ENCODE peak calls at places on chromosomes 16 and 17, in six cellular contexts. One of them, this sample, is unnamed.

GRCh38 chr17:80105762-80106161 is 4.4 kb downstream of the GAA start:
- DNase-seq in dorsolateral prefrontal cortex: peak; percentile 48
- DNase-seq in cardiac fibroblast: peak; percentile 24
- DNase-seq in heart left ventricle: no peak
- DNase-seq in HL-60: no peak
- DNase-seq in body of pancreas: no peak
- DNase-seq in this sample: peak; percentile 70

GRCh38 chr17:81253358-81254131 is 14.4 kb downstream of the NDUFAF8 start:
- DNase-seq in cardiac fibroblast: peak; percentile 51
- DNase-seq in body of pancreas: peak; percentile 48
- DNase-seq in dorsolateral prefrontal cortex: peak; percentile 60
- DNase-seq in HL-60: peak; percentile 33
- DNase-seq in heart left ventricle: no peak
- DNase-seq in this sample: peak; percentile 55

GRCh38 chr16:17476414-17477259 is 5.9 kb upstream of the XYLT1 start:
- DNase-seq in cardiac fibroblast: peak; percentile 62
- DNase-seq in heart left ventricle: no peak
- DNase-seq in body of pancreas: peak; percentile 70
- DNase-seq in HL-60: peak; percentile 45
- DNase-seq in dorsolateral prefrontal cortex: peak; percentile 49
- DNase-seq in this sample: peak; percentile 70

GRCh38 chr17:54901230-54901847 is 687 bp downstream of the TOM1L1 start:
- DNase-seq in HL-60: no peak
- DNase-seq in body of pancreas: no peak
- DNase-seq in cardiac fibroblast: peak; percentile 48
- DNase-seq in heart left ventricle: no peak
- DNase-seq in dorsolateral prefrontal cortex: no peak
- DNase-seq in this sample: no peak

GRCh38 chr17:52157603-52158449 is 688 bp downstream of the CA10 start:
- DNase-seq in body of pancreas: no peak
- DNase-seq in dorsolateral prefrontal cortex: no peak
- DNase-seq in HL-60: no peak
- DNase-seq in cardiac fibroblast: no peak
- DNase-seq in heart left ventricle: no peak
- DNase-seq in this sample: no peak

GRCh38 chr16:4114257-4115208 is 1.7 kb downstream of the ADCY9 start:
- DNase-seq in heart left ventricle: peak; percentile 36
- DNase-seq in dorsolateral prefrontal cortex: peak; percentile 48
- DNase-seq in cardiac fibroblast: no peak
- DNase-seq in HL-60: no peak
- DNase-seq in body of pancreas: no peak
- DNase-seq in this sample: no peak

GRCh38 chr16:57578521-57579360 is 36.3 kb downstream of the ADGRG5 start:
- DNase-seq in body of pancreas: no peak
- DNase-seq in cardiac fibroblast: peak; percentile 5
- DNase-seq in HL-60: no peak
- DNase-seq in dorsolateral prefrontal cortex: no peak
- DNase-seq in heart left ventricle: no peak
- DNase-seq in this sample: no peak

GRCh38 chr16:57316390-57317017 is 32.0 kb upstream of the PLLP start:
- DNase-seq in dorsolateral prefrontal cortex: no peak
- DNase-seq in heart left ventricle: no peak
- DNase-seq in HL-60: no peak
- DNase-seq in cardiac fibroblast: peak; percentile 93
- DNase-seq in body of pancreas: no peak
- DNase-seq in this sample: peak; percentile 76

GRCh38 chr17:8056232-8056975 is 17.5 kb downstream of the ALOX15B start:
- DNase-seq in body of pancreas: no peak
- DNase-seq in dorsolateral prefrontal cortex: peak; percentile 39
- DNase-seq in heart left ventricle: no peak
- DNase-seq in cardiac fibroblast: peak; percentile 90
- DNase-seq in HL-60: peak; percentile 92
- DNase-seq in this sample: peak; percentile 96

GRCh38 chr17:62083651-62084050 is 18.6 kb upstream of the MED13 start:
- DNase-seq in HL-60: no peak
- DNase-seq in cardiac fibroblast: no peak
- DNase-seq in heart left ventricle: no peak
- DNase-seq in dorsolateral prefrontal cortex: no peak
- DNase-seq in body of pancreas: no peak
- DNase-seq in this sample: no peak

GRCh38 chr16:68064791-68065365 is 20.3 kb upstream of the NFATC3 start:
- DNase-seq in body of pancreas: peak; percentile 68
- DNase-seq in dorsolateral prefrontal cortex: peak; percentile 64
- DNase-seq in heart left ventricle: peak; percentile 75
- DNase-seq in cardiac fibroblast: peak; percentile 88
- DNase-seq in HL-60: peak; percentile 86
- DNase-seq in this sample: peak; percentile 85

GRCh38 chr16:1825864-1826690 is 548 bp downstream of the HAGH start:
- DNase-seq in cardiac fibroblast: peak; percentile 8
- DNase-seq in body of pancreas: peak; percentile 65
- DNase-seq in dorsolateral prefrontal cortex: peak; percentile 51
- DNase-seq in HL-60: peak; percentile 60
- DNase-seq in heart left ventricle: peak; percentile 54
- DNase-seq in this sample: no peak

GRCh38 chr17:37478187-37478586 is 11.5 kb upstream of the DUSP14 start:
- DNase-seq in body of pancreas: no peak
- DNase-seq in HL-60: no peak
- DNase-seq in heart left ventricle: peak; percentile 69
- DNase-seq in cardiac fibroblast: peak; percentile 85
- DNase-seq in dorsolateral prefrontal cortex: no peak
- DNase-seq in this sample: peak; percentile 90

GRCh38 chr17:62110923-62111484 is 45.9 kb upstream of the MED13 start:
- DNase-seq in body of pancreas: no peak
- DNase-seq in cardiac fibroblast: no peak
- DNase-seq in HL-60: no peak
- DNase-seq in heart left ventricle: no peak
- DNase-seq in dorsolateral prefrontal cortex: no peak
- DNase-seq in this sample: no peak

GRCh38 chr17:21674242-21674731 is 18.0 kb upstream of the KCNJ18 start:
- DNase-seq in dorsolateral prefrontal cortex: no peak
- DNase-seq in cardiac fibroblast: no peak
- DNase-seq in HL-60: no peak
- DNase-seq in heart left ventricle: no peak
- DNase-seq in body of pancreas: no peak
- DNase-seq in this sample: no peak

GRCh38 chr17:46944931-46945330 is 22.0 kb downstream of the GOSR2 start:
- DNase-seq in dorsolateral prefrontal cortex: no peak
- DNase-seq in cardiac fibroblast: no peak
- DNase-seq in HL-60: no peak
- DNase-seq in heart left ventricle: no peak
- DNase-seq in body of pancreas: no peak
- DNase-seq in this sample: no peak

DNA sequence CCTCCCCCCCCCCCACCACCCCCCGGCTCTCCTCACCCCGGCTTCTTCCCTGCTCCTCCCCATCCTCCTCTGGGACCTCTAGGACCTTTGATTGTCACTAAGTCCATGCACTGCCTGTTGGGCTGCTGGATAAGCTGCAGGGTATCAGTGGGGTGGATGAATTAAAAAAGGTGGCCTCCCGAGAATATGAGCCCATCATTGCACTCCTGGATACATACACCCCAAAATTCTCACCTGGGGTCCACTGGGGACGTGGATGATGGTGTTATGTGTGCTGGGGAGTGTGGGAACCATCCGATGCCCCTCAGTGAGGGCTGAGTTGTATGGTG is 88.8 kb downstream of the IRF8 start:
- DNase-seq in body of pancreas: no peak
- DNase-seq in cardiac fibroblast: peak; percentile 7
- DNase-seq in dorsolateral prefrontal cortex: no peak
- DNase-seq in HL-60: no peak
- DNase-seq in heart left ventricle: no peak
- DNase-seq in this sample: no peak
- TF ChIP-seq CTCF in body of pancreas: peak; percentile 2
- TF ChIP-seq CTCF in cardiac fibroblast: no peak
- TF ChIP-seq CTCF in dorsolateral prefrontal cortex: no peak
- TF ChIP-seq CTCF in HL-60: no peak
- TF ChIP-seq CTCF in heart left ventricle: no peak
- TF ChIP-seq CTCF in this sample: no peak

GRCh38 chr17:2090210-2090641 is 35.3 kb downstream of the HIC1 start:
- DNase-seq in heart left ventricle: peak; percentile 18
- DNase-seq in body of pancreas: no peak
- DNase-seq in HL-60: no peak
- DNase-seq in dorsolateral prefrontal cortex: no peak
- DNase-seq in cardiac fibroblast: no peak
- DNase-seq in this sample: no peak
- H3K4me3 ChIP-seq in heart left ventricle: peak overlapping the region; percentile 43
- H3K4me3 ChIP-seq in body of pancreas: no peak overlapping the region
- H3K4me3 ChIP-seq in HL-60: no peak overlapping the region
- H3K4me3 ChIP-seq in dorsolateral prefrontal cortex: peak overlapping the region; percentile 28
- H3K4me3 ChIP-seq in cardiac fibroblast: no peak overlapping the region
- H3K4me3 ChIP-seq in this sample: no peak overlapping the region

DNA sequence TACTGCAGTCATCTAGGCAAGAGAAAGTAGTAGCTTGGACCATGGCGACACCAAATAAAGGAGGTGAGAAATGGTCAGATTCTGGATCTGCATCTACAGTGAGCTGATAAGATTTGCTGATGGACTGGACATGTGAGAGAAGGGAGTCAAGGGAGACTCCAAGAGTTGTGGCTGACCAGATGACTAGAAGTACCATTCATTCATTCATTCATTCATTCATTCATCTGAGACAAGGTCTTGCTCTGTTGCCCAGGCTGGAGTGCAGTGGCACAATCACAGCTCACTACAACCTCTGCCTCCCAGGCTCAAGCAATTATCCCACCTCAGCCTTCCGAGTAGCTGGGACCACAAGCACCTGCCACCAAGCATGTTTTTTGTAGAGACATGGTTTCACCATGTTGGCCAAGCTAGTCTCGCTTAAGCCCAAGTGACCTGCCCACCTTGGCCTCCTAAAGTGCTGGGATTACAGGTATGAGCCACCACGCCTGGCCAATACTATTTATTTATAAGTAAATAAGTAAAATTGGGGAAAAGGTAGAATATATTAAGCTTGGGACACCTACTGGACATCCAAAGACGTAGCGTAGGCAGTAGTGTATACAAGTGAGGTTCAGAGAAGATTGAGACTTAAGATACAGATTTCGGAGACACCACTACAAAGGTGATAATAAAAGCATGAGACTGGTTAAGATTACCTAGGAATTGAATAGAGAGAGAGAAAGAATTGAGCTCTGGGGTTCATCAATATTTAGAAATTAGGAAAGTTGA is 15.7 kb upstream of the RNF43 start:
- DNase-seq in HL-60: no peak
- DNase-seq in cardiac fibroblast: no peak
- DNase-seq in heart left ventricle: no peak
- DNase-seq in body of pancreas: no peak
- DNase-seq in dorsolateral prefrontal cortex: no peak
- DNase-seq in this sample: peak; percentile 2
- TF ChIP-seq CTCF in HL-60: no peak
- TF ChIP-seq CTCF in cardiac fibroblast: no peak
- TF ChIP-seq CTCF in heart left ventricle: no peak
- TF ChIP-seq CTCF in body of pancreas: no peak
- TF ChIP-seq CTCF in dorsolateral prefrontal cortex: no peak
- TF ChIP-seq CTCF in this sample: peak; percentile 10

GRCh38 chr17:10292057-10292931 is 80.5 kb downstream of the MYH13 start:
- DNase-seq in cardiac fibroblast: peak; percentile 84
- DNase-seq in body of pancreas: no peak
- DNase-seq in dorsolateral prefrontal cortex: no peak
- DNase-seq in HL-60: no peak
- DNase-seq in heart left ventricle: peak; percentile 79
- DNase-seq in this sample: no peak
- H3K4me3 ChIP-seq in cardiac fibroblast: peak overlapping the region; percentile 42
- H3K4me3 ChIP-seq in body of pancreas: no peak overlapping the region
- H3K4me3 ChIP-seq in dorsolateral prefrontal cortex: no peak overlapping the region
- H3K4me3 ChIP-seq in HL-60: no peak overlapping the region
- H3K4me3 ChIP-seq in heart left ventricle: peak overlapping the region; percentile 36
- H3K4me3 ChIP-seq in this sample: no peak overlapping the region